ENCODE peak calls at places on chromosomes 2 and 18, in eight cellular contexts. B, V, I, N, H, Y, R and E are unnamed samples.

GRCh38 chr2:10437806-10438205 is 10.3 kb downstream of the ODC1 start:
- DNase-seq in B (no peak), V (no peak), I (no peak), N (no peak), H (no peak), Y (no peak), R (no peak), E (no peak)

GRCh38 chr2:113976277-113976928 is 86.5 kb downstream of the ACTR3 start:
- DNase-seq in B (no peak), V (no peak), I (no peak), N (no peak), H (no peak), Y (no peak), R (no peak), E (no peak)

GRCh38 chr2:94982661-94983060 is 42.8 kb upstream of the MAL start:
- DNase-seq in B (no peak), V (no peak), I (no peak), N (peak; percentile 37), H (no peak), Y (no peak), R (no peak), E (no peak)

GRCh38 chr2:1864301-1864980 is 120.1 kb upstream of the PXDN start:
- DNase-seq in B (no peak), V (no peak), I (no peak), N (no peak), H (no peak), Y (no peak), R (no peak), E (no peak)

GRCh38 chr2:95262896-95263542 is 11.2 kb upstream of the PROM2 start:
- DNase-seq in B (no peak), V (no peak), I (no peak), N (no peak), H (no peak), Y (no peak), R (no peak), E (no peak)

GRCh38 chr18:37409870-37410269 is 155.7 kb downstream of the CELF4 start:
- DNase-seq in B (no peak), V (peak; percentile 40), I (no peak), N (no peak), H (no peak), Y (no peak), R (no peak), E (no peak)

GRCh38 chr2:108316194-108316880 is 27.6 kb downstream of the SULT1C2 start:
- DNase-seq in B (no peak), V (peak; percentile 25), I (no peak), N (no peak), H (no peak), Y (no peak), R (no peak), E (no peak)

GRCh38 chr2:57376985-57377384 is 669.6 kb upstream of the VRK2 start:
- DNase-seq in B (no peak), V (peak; percentile 45), I (no peak), N (peak; percentile 40), H (no peak), Y (no peak), R (no peak), E (no peak)

GRCh38 chr2:237968048-237968862 is 1.4 kb downstream of the UBE2F start:
- DNase-seq in B (no peak), V (no peak), I (no peak), N (peak; percentile 78), H (peak; percentile 27), Y (no peak), R (no peak), E (no peak)